ENCODE peak calls at places on chromosomes 4 and X, in ten cellular contexts. V is GM23248; A is stimulated activated naive B cell treated with anti-CD40 and anti-IgM and Interleukin-4, amounts not matched to agents 10 μg/mL and 1 μg/mL and 100 μg/mL, for 72 hours; W is COR-L47; K is GM13976; P is AG09319; M is MV-4-11; S is iPS DF 6.9; E is stimulated activated CD4-positive, alpha-beta T cell treated with anti-CD3 and anti-CD28 coated beads, Interleukin-4, amount 100 ng/mL, for 48 hours; I is cardiac septum. Y is an unnamed sample.

GRCh38 chr4:4509521-4509920 is 32.3 kb downstream of the STX18 start:
- DNase-seq in I (no peak), E (no peak), P (no peak), V (no peak), K (no peak), W (no peak), A (no peak), S (no peak), M (no peak), Y (no peak)

GRCh38 chr4:75686346-75686745 is 13.1 kb upstream of the G3BP2 start:
- DNase-seq in S (no peak), P (no peak), W (no peak), E (no peak), M (peak; percentile 12), A (no peak), V (peak; percentile 9), K (no peak), I (no peak), Y (no peak)

GRCh38 chr4:139525414-139525813 is 30.6 kb downstream of the SETD7 start:
- DNase-seq in W (no peak), E (no peak), A (no peak), K (no peak), V (no peak), S (no peak), I (no peak), P (no peak), M (no peak), Y (no peak)

GRCh38 chr4:20074450-20074849 is 177.3 kb upstream of the SLIT2 start:
- DNase-seq in W (no peak), M (no peak), K (no peak), E (no peak), P (no peak), V (no peak), S (no peak), A (no peak), I (no peak), Y (no peak)

GRCh38 chr4:85474818-85475630 is at the start of gene ARHGAP24:
- DNase-seq in A (peak; percentile 90), W (peak; percentile 89), M (peak; percentile 96), V (peak; percentile 96), S (peak; percentile 54), E (no peak), I (peak; percentile 92), P (peak; percentile 92), K (peak; percentile 78), Y (peak; percentile 33)

GRCh38 chr4:78654809-78655208 is 103.2 kb downstream of the ANXA3 start:
- DNase-seq in E (no peak), A (no peak), S (no peak), V (peak; percentile 72), W (no peak), M (peak; percentile 51), I (no peak), K (no peak), P (peak; percentile 75), Y (no peak)

GRCh38 chr4:175419120-175419774 is 392.8 kb downstream of the GPM6A start:
- DNase-seq in M (no peak), W (no peak), S (no peak), I (no peak), V (peak; percentile 96), K (no peak), A (no peak), P (peak; percentile 89), E (no peak), Y (no peak)

GRCh38 chrX:106284431-106285025 is 116.4 kb downstream of the PWWP3B start:
- DNase-seq in W (no peak), V (no peak), K (no peak), A (no peak), P (no peak), E (no peak), M (no peak), I (no peak), S (no peak), Y (no peak)

GRCh38 chr4:147312376-147313046 is 168.4 kb upstream of the EDNRA start:
- DNase-seq in M (no peak), S (no peak), E (no peak), W (no peak), V (peak; percentile 1), P (no peak), A (no peak), K (no peak), I (no peak), Y (no peak)

GRCh38 chr4:75940692-75941253 is at the start of gene NAAA:
- DNase-seq in V (peak; percentile 81), K (peak; percentile 90), M (peak; percentile 49), S (no peak), P (no peak), W (peak; percentile 74), A (peak; percentile 81), I (peak; percentile 92), E (peak; percentile 65), Y (peak; percentile 29)

GRCh38 chr4:123553279-123553678 is 156.7 kb downstream of the SPRY1 start:
- DNase-seq in A (no peak), P (no peak), E (no peak), V (no peak), M (peak; percentile 42), S (no peak), I (no peak), W (no peak), K (no peak), Y (no peak)

GRCh38 chrX:41542151-41542935 is 95.2 kb downstream of the NYX start:
- DNase-seq in V (no peak), W (no peak), S (no peak), A (no peak), I (no peak), P (no peak), E (no peak), M (no peak), K (no peak), Y (no peak)

GRCh38 chrX:108437789-108438623 is at the start of gene COL4A6:
- DNase-seq in A (no peak), I (no peak), V (peak; percentile 35), K (no peak), P (no peak), M (no peak), W (no peak), S (no peak), E (no peak), Y (no peak)

GRCh38 chr4:19575959-19576358 is 675.7 kb upstream of the SLIT2 start:
- DNase-seq in E (no peak), V (no peak), W (no peak), P (no peak), M (peak; percentile 62), K (no peak), A (peak; percentile 0), I (no peak), S (no peak), Y (no peak)

GRCh38 chr4:84673475-84674230 is 90.7 kb downstream of the CDS1 start:
- DNase-seq in V (peak; percentile 87), E (no peak), A (no peak), I (no peak), K (no peak), W (no peak), P (peak; percentile 39), S (no peak), M (no peak), Y (no peak)

GRCh38 chr4:76747613-76748012 is 150.3 kb downstream of the SOWAHB start:
- DNase-seq in V (no peak), K (no peak), P (no peak), A (no peak), M (no peak), I (no peak), W (no peak), S (no peak), E (no peak), Y (no peak)

GRCh38 chr4:83639849-83640493 is 104.1 kb downstream of the GPAT3 start:
- DNase-seq in S (peak; percentile 58), V (peak; percentile 83), W (peak; percentile 30), M (peak; percentile 64), K (peak; percentile 66), E (peak; percentile 13), I (no peak), A (peak; percentile 35), P (peak; percentile 45), Y (no peak)

GRCh38 chr4:78432896-78433295 is 118.7 kb upstream of the ANXA3 start:
- DNase-seq in A (no peak), V (peak; percentile 80), P (no peak), I (no peak), M (no peak), E (no peak), W (no peak), K (no peak), S (no peak), Y (no peak)

GRCh38 chrX:47608130-47608810 is 11.4 kb downstream of the SYN1 start:
- DNase-seq in P (no peak), V (no peak), M (no peak), S (peak; percentile 41), K (no peak), A (no peak), I (no peak), W (no peak), E (no peak), Y (no peak)

GRCh38 chrX:13263560-13264251 is 56.1 kb downstream of the ATXN3L start:
- DNase-seq in M (no peak), S (no peak), I (no peak), E (no peak), W (no peak), P (no peak), V (no peak), A (peak; percentile 21), K (peak; percentile 19), Y (no peak)